ENCODE peak calls at places on chromosomes 5 and 9, in eight cellular contexts. Q, F, Y, G, U, V, S and E are unnamed samples. For H3K4me1 and H3K36me3, the result is how much of the 10 kb centered on the place peaks cover.

GRCh38 chr5:115414406-115415142 is 118.1 kb upstream of the CCDC112 start:
- DNase-seq in Q (no peak), S (no peak), G (peak), U (no peak), F (no peak), Y (no peak), V (no peak), E (no peak)

GRCh38 chr5:160887780-160888179 is 35.8 kb upstream of the ATP10B start:
- DNase-seq in Q (no peak), V (no peak), G (no peak), F (no peak), U (no peak), Y (no peak), S (peak), E (no peak)

GRCh38 chr9:108225371-108225905 is 630.3 kb downstream of the ACTL7B start:
- DNase-seq in F (no peak), G (no peak), V (no peak), S (no peak), U (no peak), Y (no peak), Q (no peak), E (no peak)

GRCh38 chr9:31776471-31776870 is 608.0 kb upstream of the ACO1 start:
- DNase-seq in S (peak), G (no peak), Q (no peak), U (no peak), Y (peak), F (peak), V (no peak), E (peak)

GRCh38 chr9:86434039-86434726 is 80.0 kb upstream of the TUT7 start:
- DNase-seq in Q (no peak), U (no peak), G (peak), S (no peak), V (peak), F (peak), Y (peak), E (peak)

GRCh38 chr5:23269981-23270380 is 237.4 kb upstream of the PRDM9 start:
- DNase-seq in U (no peak), S (no peak), F (no peak), Y (no peak), V (no peak), Q (no peak), G (peak), E (no peak)

GRCh38 chr9:124869986-124870560 is 8.1 kb downstream of the ARPC5L start:
- DNase-seq in Q (peak), V (peak), G (peak), Y (peak), S (peak), F (peak), U (peak), E (peak)

GRCh38 chr5:14582797-14583137 is 1.2 kb downstream of the OTULINL start:
- DNase-seq in F (no peak), Q (peak), S (no peak), G (peak), U (no peak), Y (no peak), V (no peak), E (no peak)

GRCh38 chr9:127930298-127931091 is at the start of gene PIP5KL1:
- DNase-seq in Q (peak), G (peak), S (peak), U (peak), F (peak), V (peak), Y (peak), E (peak)

GRCh38 chr5:176547811-176548210 is 1.3 kb upstream of the CDHR2 start:
- DNase-seq in V (no peak), Q (no peak), S (peak), F (no peak), G (peak), Y (no peak), U (no peak), E (no peak)

DNA sequence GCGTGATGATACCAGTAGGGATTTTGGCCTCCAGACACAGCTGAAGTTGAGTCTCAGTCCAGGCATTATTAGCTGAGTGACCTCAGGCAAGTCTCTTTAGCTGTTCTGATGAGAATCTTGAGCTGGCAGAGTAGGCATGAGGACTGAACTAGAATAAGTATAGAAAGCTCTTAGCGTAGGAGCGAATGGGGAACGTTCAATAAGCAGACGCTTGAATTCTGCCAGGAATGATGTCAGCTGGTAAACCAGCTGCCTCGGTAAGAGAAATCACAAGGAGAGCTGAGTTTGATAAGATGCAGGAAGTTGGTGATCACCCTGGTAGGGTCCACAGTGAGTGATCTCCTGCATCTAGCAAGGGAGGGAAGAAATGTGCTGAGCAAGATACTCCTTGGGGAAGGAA is 280.4 kb downstream of the NTRK2 start:
- DNase-seq in V (no peak), G (no peak), F (no peak), S (no peak), U (no peak), Q (no peak), Y (no peak), E (no peak)
- H3K4me1 ChIP-seq in V (under half), G (under half), F (under half), S (under half), U (under half), Q (under half), Y (under half), E (under half)

GRCh38 chr9:131545003-131545785 is at the start of gene PRRT1B:
- DNase-seq in V (no peak), U (peak), F (no peak), Y (no peak), S (peak), G (peak), Q (peak), E (no peak)
- H3K4me3 ChIP-seq in V (no peak), U (peak), F (no peak), Y (no peak), S (peak), G (no peak), Q (peak), E (no peak)

GRCh38 chr5:76404694-76405306 is 1.7 kb downstream of the IQGAP2 start:
- DNase-seq in Q (no peak), F (no peak), Y (no peak), G (no peak), U (no peak), V (no peak), S (no peak), E (no peak)
- H3K36me3 ChIP-seq in Q (under half), F (under half), Y (under half), G (under half), U (under half), V (under half), S (under half), E (under half)

GRCh38 chr5:150297934-150298595 is 4.6 kb downstream of the ARSI start:
- DNase-seq in Y (peak), V (no peak), G (no peak), Q (no peak), U (no peak), F (no peak), S (no peak), E (no peak)
- H3K4me1 ChIP-seq in Y (under half), V (under half), G (under half), Q (under half), U (under half), F (under half), S (under half), E (under half)

GRCh38 chr5:143078321-143078720 is 308.1 kb downstream of the ARHGAP26 start:
- DNase-seq in F (no peak), S (no peak), Y (no peak), U (no peak), Q (no peak), V (no peak), G (no peak), E (no peak)

GRCh38 chr5:143080407-143080806 is 310.2 kb downstream of the ARHGAP26 start:
- DNase-seq in F (no peak), S (no peak), V (no peak), G (no peak), Q (no peak), U (no peak), Y (no peak), E (no peak)

GRCh38 chr5:143083006-143083405 is 312.8 kb downstream of the ARHGAP26 start:
- DNase-seq in Y (no peak), G (no peak), U (no peak), V (no peak), S (no peak), Q (no peak), F (peak), E (no peak)

GRCh38 chr5:143078971-143079370 is 308.8 kb downstream of the ARHGAP26 start:
- DNase-seq in V (no peak), G (no peak), F (no peak), Y (no peak), Q (no peak), U (no peak), S (no peak), E (no peak)

DNA sequence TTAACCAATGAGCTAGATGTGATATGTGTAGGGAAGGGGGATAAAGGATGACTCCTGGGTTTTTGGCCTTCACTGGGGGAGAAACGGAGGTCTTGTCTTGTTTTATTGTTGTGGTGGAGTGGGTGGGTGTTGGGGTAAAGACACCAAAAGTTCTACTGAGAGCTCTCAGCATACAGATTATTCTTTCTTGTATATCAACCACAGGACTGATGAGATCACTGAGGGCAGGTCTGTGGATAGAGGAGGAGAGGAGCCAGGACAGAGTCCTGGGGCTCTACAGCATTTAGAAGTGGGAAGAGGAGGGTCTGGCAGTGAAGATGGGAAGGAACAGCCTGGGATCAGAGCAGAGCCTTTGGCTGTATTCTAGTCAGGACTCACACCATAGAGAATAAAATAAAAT is 310.8 kb downstream of the ARHGAP26 start:
- DNase-seq in S (no peak), Y (no peak), G (no peak), U (no peak), V (no peak), F (no peak), Q (no peak), E (no peak)
- H3K4me3 ChIP-seq in S (no peak), Y (no peak), G (no peak), U (no peak), V (no peak), F (no peak), Q (no peak), E (no peak)